ENCODE peak calls at places on chromosomes 4 and X, in seven cellular contexts. A, W, T, L, M, C and J are unnamed samples.

GRCh38 chrX:71184803-71185495 is 38.1 kb upstream of the GJB1 start:
- DNase-seq in A (no peak), W (no peak), T (peak), L (no peak), M (peak), C (no peak), J (no peak)

GRCh38 chr4:139956436-139957107 is 197.4 kb downstream of the MAML3 start:
- DNase-seq in A (no peak), W (no peak), T (no peak), L (no peak), M (no peak), C (no peak), J (no peak)

GRCh38 chrX:46860536-46860935 is 23.7 kb downstream of the RP2 start:
- DNase-seq in A (no peak), W (no peak), T (no peak), L (no peak), M (no peak), C (no peak), J (no peak)

GRCh38 chr4:79290376-79290775 is 35.5 kb downstream of the NAA11 start:
- DNase-seq in A (no peak), W (no peak), T (no peak), L (no peak), M (no peak), C (no peak), J (no peak)

GRCh38 chr4:40178672-40179071 is 18.2 kb upstream of the RHOH start:
- DNase-seq in A (no peak), W (no peak), T (no peak), L (no peak), M (no peak), C (no peak), J (no peak)

GRCh38 chr4:174119051-174119450 is 164.4 kb downstream of the FBXO8 start:
- DNase-seq in A (no peak), W (peak), T (no peak), L (no peak), M (peak), C (no peak), J (peak)

GRCh38 chr4:134935320-134935719 is 733.7 kb upstream of the PABPC4L start:
- DNase-seq in A (no peak), W (no peak), T (no peak), L (no peak), M (peak), C (no peak), J (peak)

GRCh38 chrX:107861056-107861455 is 35.4 kb downstream of the MID2 start:
- DNase-seq in A (no peak), W (peak), T (no peak), L (no peak), M (peak), C (no peak), J (no peak)

GRCh38 chr4:10299601-10300000 is 157.6 kb downstream of the ZNF518B start:
- DNase-seq in A (no peak), W (no peak), T (no peak), L (no peak), M (no peak), C (no peak), J (no peak)

GRCh38 chr4:42865572-42866189 is 26.8 kb upstream of the GRXCR1 start:
- DNase-seq in A (peak), W (peak), T (peak), L (no peak), M (peak), C (no peak), J (peak)

GRCh38 chr4:6548201-6548881 is 26.6 kb upstream of the MAN2B2 start:
- DNase-seq in A (no peak), W (peak), T (no peak), L (no peak), M (peak), C (no peak), J (no peak)

GRCh38 chr4:74618659-74619058 is 173.7 kb downstream of the AREG start:
- DNase-seq in A (no peak), W (peak), T (no peak), L (no peak), M (peak), C (no peak), J (no peak)

GRCh38 chr4:151934766-151935165 is 174.0 kb upstream of the GATB start:
- DNase-seq in A (no peak), W (no peak), T (no peak), L (no peak), M (no peak), C (no peak), J (no peak)

GRCh38 chr4:167114416-167114971 is 119.8 kb downstream of the SPOCK3 start:
- DNase-seq in A (no peak), W (no peak), T (no peak), L (no peak), M (no peak), C (no peak), J (no peak)

GRCh38 chr4:153198739-153199138 is 5.5 kb upstream of the TRIM2 start:
- DNase-seq in A (no peak), W (no peak), T (no peak), L (no peak), M (no peak), C (no peak), J (no peak)

GRCh38 chr4:1082215-1083182 is 30.9 kb downstream of the RNF212 start:
- DNase-seq in A (peak), W (peak), T (peak), L (peak), M (peak), C (peak), J (peak)

GRCh38 chr4:157804986-157805385 is 367.8 kb downstream of the GASK1B start:
- DNase-seq in A (no peak), W (no peak), T (no peak), L (no peak), M (peak), C (no peak), J (peak)

GRCh38 chrX:8504451-8504850 is 39.8 kb downstream of the VCX3B start:
- DNase-seq in A (no peak), W (peak), T (no peak), L (no peak), M (peak), C (no peak), J (peak)

GRCh38 chrX:140492360-140492994 is 12.4 kb downstream of the SOX3 start:
- DNase-seq in A (no peak), W (no peak), T (no peak), L (no peak), M (no peak), C (no peak), J (no peak)

GRCh38 chr4:636628-636950 is 11.2 kb downstream of the PDE6B start:
- DNase-seq in A (no peak), W (no peak), T (no peak), L (peak), M (no peak), C (no peak), J (no peak)

GRCh38 chrX:10755477-10756334 is 135.3 kb upstream of the MID1 start:
- DNase-seq in A (no peak), W (peak), T (no peak), L (no peak), M (no peak), C (peak), J (peak)

GRCh38 chr4:87011340-87012034 is 76.7 kb downstream of the AFF1 start:
- DNase-seq in A (no peak), W (peak), T (no peak), L (no peak), M (peak), C (no peak), J (peak)

GRCh38 chr4:111678466-111678865 is 466.8 kb upstream of the FAM241A start:
- DNase-seq in A (no peak), W (peak), T (no peak), L (no peak), M (no peak), C (no peak), J (no peak)

GRCh38 chr4:76620723-76621463 is 185.9 kb downstream of the SHROOM3 start:
- DNase-seq in A (no peak), W (no peak), T (no peak), L (no peak), M (no peak), C (no peak), J (peak)

GRCh38 chr4:98374643-98375042 is 113.5 kb downstream of the RAP1GDS1 start:
- DNase-seq in A (no peak), W (peak), T (no peak), L (no peak), M (no peak), C (peak), J (no peak)

GRCh38 chr4:101791189-101791572 is 651 bp downstream of the BANK1 start:
- DNase-seq in A (no peak), W (no peak), T (peak), L (no peak), M (peak), C (no peak), J (no peak)

GRCh38 chr4:52579602-52580272 is 79.4 kb downstream of the USP46 start:
- DNase-seq in A (no peak), W (no peak), T (no peak), L (no peak), M (no peak), C (no peak), J (no peak)

GRCh38 chr4:168769416-168769815 is 240.6 kb downstream of the CBR4 start:
- DNase-seq in A (no peak), W (peak), T (no peak), L (no peak), M (no peak), C (no peak), J (peak)

GRCh38 chr4:173332021-173332487 is 2.1 kb downstream of the HMGB2 start:
- DNase-seq in A (no peak), W (peak), T (no peak), L (no peak), M (no peak), C (no peak), J (no peak)

GRCh38 chr4:173860079-173860478 is 330.1 kb upstream of the HAND2 start:
- DNase-seq in A (no peak), W (no peak), T (no peak), L (no peak), M (no peak), C (no peak), J (no peak)

GRCh38 chr4:60034371-60034770 is 1165.8 kb upstream of the ADGRL3 start:
- DNase-seq in A (no peak), W (no peak), T (no peak), L (no peak), M (no peak), C (no peak), J (no peak)

GRCh38 chr4:155954939-155955338 is 1.3 kb upstream of the CTSO start:
- DNase-seq in A (no peak), W (peak), T (no peak), L (no peak), M (no peak), C (no peak), J (peak)

GRCh38 chr4:145732416-145732815 is 52.5 kb downstream of the C4orf51 start:
- DNase-seq in A (no peak), W (no peak), T (no peak), L (no peak), M (peak), C (no peak), J (no peak)

GRCh38 chr4:11529625-11530201 is 101.0 kb upstream of the HS3ST1 start:
- DNase-seq in A (no peak), W (peak), T (no peak), L (no peak), M (peak), C (peak), J (peak)

GRCh38 chr4:24488399-24489164 is 95.8 kb downstream of the DHX15 start:
- DNase-seq in A (peak), W (peak), T (peak), L (peak), M (peak), C (no peak), J (peak)

GRCh38 chrX:73446831-73447230 is at the start of gene CDX4:
- DNase-seq in A (no peak), W (no peak), T (no peak), L (no peak), M (no peak), C (no peak), J (no peak)

GRCh38 chr4:55927776-55928437 is 20.8 kb upstream of the CEP135 start:
- DNase-seq in A (no peak), W (peak), T (no peak), L (no peak), M (no peak), C (no peak), J (no peak)

GRCh38 chr4:168384437-168385141 is 66.0 kb upstream of the DDX60 start:
- DNase-seq in A (no peak), W (peak), T (no peak), L (no peak), M (no peak), C (no peak), J (peak)

GRCh38 chrX:123835661-123836371 is 24.0 kb upstream of the XIAP start:
- DNase-seq in A (no peak), W (peak), T (no peak), L (no peak), M (peak), C (no peak), J (peak)

DNA sequence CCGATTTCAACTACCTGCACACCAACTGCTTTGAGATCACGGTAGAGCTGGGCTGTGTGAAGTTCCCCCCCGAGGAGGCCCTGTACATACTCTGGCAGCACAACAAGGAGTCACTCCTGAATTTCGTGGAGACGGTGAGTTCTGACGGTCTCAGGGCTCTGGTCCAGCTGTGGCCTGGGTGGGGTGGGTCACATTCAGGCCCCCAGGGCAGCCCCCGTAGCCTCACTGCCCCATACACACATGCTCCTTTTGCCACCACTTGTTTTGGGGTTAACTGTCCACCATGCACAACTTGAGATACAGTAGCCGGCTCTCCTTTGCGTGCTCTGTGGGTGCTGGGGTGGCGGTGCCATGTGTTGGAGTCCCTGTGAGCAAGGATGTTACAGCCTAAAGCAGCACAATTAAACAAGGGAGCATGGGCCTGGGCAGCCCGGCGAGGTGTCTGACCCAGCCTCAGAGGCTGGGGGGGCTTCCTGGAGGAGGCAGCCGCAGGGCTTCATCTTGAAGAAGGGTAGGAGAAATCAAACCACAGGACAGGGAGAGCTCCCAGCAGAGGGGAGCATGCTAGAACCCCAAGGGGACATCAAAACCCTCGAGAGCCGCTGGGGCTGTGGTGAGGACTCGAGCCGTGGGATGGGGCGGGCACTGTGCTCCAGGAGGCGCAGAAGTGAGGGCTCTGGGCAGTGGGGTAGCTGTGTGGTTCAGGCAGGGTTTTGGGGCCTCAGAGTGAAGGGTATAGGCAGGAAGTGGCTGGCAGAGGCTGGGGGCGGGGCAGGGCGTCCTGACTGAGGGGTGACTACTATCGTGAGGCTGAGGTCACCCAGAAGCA is 22.0 kb downstream of the CPZ start:
- DNase-seq in A (no peak), W (no peak), T (no peak), L (no peak), M (no peak), C (no peak), J (no peak)
- H3K27ac ChIP-seq in A (no peak), W (no peak), T (no peak), L (no peak), M (no peak), C (no peak), J (no peak)

DNA sequence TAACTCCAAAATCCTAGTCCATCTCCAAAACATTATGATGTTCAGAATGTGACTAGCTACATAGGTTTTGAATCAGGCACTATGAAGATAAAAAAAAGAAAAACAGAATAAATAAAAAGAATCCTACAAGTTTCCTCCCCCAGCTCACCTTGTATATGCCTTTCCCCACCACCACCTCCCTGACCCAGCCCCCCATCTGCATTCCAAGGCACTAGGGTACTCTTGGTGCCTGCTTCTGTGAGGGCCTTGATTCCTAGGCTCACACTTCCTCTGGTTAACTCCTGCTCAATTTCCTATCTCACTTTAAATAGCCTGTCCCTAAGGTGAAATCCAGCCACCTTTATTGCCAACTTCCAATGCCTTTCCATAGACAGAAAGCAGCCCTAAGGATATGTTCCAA is 178.7 kb upstream of the ATOH1 start:
- DNase-seq in A (no peak), W (no peak), T (no peak), L (no peak), M (no peak), C (no peak), J (no peak)
- H3K27ac ChIP-seq in A (no peak), W (no peak), T (no peak), L (no peak), M (no peak), C (no peak), J (no peak)

DNA sequence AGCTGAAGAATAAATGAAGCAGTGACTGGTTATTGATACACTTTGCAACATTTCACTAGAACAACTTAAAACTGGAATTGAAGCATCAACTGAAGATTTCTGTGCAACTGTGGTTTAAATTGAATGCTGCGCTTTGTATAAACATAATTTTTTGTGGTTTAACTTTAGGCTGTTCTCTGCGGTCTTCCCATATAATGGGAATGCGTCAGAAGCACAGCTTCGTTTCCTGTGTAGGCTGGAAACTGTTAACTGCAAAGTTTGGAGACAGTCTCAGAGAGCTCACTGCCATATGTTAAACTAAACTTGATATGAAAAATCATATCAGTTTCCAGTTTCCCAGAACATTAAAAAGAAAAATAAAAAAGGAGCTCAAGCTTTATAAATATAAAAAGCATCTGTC is 139.7 kb downstream of the NDST3 start:
- DNase-seq in A (no peak), W (peak), T (no peak), L (no peak), M (peak), C (peak), J (no peak)
- H3K27ac ChIP-seq in A (no peak), W (peak), T (no peak), L (no peak), M (no peak), C (no peak), J (no peak)

GRCh38 chrX:122622800-122623199 is 561.3 kb upstream of the GRIA3 start:
- DNase-seq in A (no peak), W (no peak), T (no peak), L (no peak), M (no peak), C (no peak), J (no peak)

GRCh38 chrX:122625239-122625638 is 558.8 kb upstream of the GRIA3 start:
- DNase-seq in A (no peak), W (no peak), T (no peak), L (no peak), M (no peak), C (no peak), J (no peak)

GRCh38 chrX:122626871-122627270 is 557.2 kb upstream of the GRIA3 start:
- DNase-seq in A (no peak), W (no peak), T (no peak), L (no peak), M (peak), C (no peak), J (no peak)

DNA sequence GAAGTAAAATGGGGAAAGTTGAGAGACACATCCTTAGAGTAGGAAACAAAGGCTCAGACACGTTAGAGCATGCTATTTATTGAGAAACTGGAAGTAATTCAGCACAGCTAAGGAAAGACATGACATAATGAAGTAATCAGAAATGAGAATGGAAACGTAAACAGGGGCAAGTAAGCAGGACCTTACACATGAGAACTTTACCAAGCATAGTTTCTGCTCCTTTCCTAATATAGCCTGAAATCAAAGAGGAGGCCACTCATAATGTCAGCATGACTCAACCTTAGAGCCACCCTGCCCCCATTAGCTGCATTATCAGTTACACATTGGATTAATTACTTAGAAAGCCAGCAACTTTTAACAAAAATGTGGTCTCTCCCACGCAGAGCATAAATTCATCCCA is 558.3 kb upstream of the GRIA3 start:
- DNase-seq in A (no peak), W (peak), T (no peak), L (no peak), M (peak), C (no peak), J (no peak)
- H3K27ac ChIP-seq in A (no peak), W (no peak), T (no peak), L (no peak), M (no peak), C (no peak), J (no peak)

GRCh38 chrX:13165266-13165665 is 120.8 kb upstream of the FAM9C start:
- DNase-seq in A (no peak), W (no peak), T (no peak), L (no peak), M (no peak), C (no peak), J (no peak)
- H3K27ac ChIP-seq in A (peak), W (no peak), T (no peak), L (peak), M (no peak), C (no peak), J (peak)

GRCh38 chrX:48649109-48649508 is 34.5 kb upstream of the WAS start:
- DNase-seq in A (no peak), W (peak), T (no peak), L (no peak), M (peak), C (no peak), J (no peak)
- H3K27ac ChIP-seq in A (no peak), W (no peak), T (no peak), L (no peak), M (peak), C (no peak), J (no peak)